ENCODE peak calls at places on chromosomes 5 and 9, in eight cellular contexts. One of them, this sample, is unnamed.

GRCh38 chr5:171226096-171226495 is 83.0 kb upstream of the TLX3 start:
- DNase-seq in neural progenitor cell: no peak
- DNase-seq in H1: no peak
- DNase-seq in PC-3: peak; percentile 28
- DNase-seq in SK-N-SH: peak; percentile 11
- DNase-seq in mammary epithelial cell: no peak
- DNase-seq in MM.1S: no peak
- DNase-seq in IMR-90: peak; percentile 7
- DNase-seq in this sample: peak; percentile 9

GRCh38 chr5:23742701-23743100 is 235.3 kb downstream of the PRDM9 start:
- DNase-seq in neural progenitor cell: no peak
- DNase-seq in H1: no peak
- DNase-seq in PC-3: peak; percentile 19
- DNase-seq in SK-N-SH: no peak
- DNase-seq in mammary epithelial cell: no peak
- DNase-seq in MM.1S: no peak
- DNase-seq in IMR-90: no peak
- DNase-seq in this sample: no peak

GRCh38 chr9:28004900-28005299 is 431.6 kb upstream of the C9orf72 start:
- DNase-seq in neural progenitor cell: no peak
- DNase-seq in H1: no peak
- DNase-seq in PC-3: no peak
- DNase-seq in SK-N-SH: no peak
- DNase-seq in mammary epithelial cell: no peak
- DNase-seq in MM.1S: no peak
- DNase-seq in IMR-90: no peak
- DNase-seq in this sample: no peak

GRCh38 chr9:18325337-18326011 is 148.5 kb upstream of the ADAMTSL1 start:
- DNase-seq in neural progenitor cell: no peak
- DNase-seq in H1: no peak
- DNase-seq in PC-3: no peak
- DNase-seq in SK-N-SH: no peak
- DNase-seq in mammary epithelial cell: peak; percentile 53
- DNase-seq in MM.1S: no peak
- DNase-seq in IMR-90: no peak
- DNase-seq in this sample: no peak

GRCh38 chr9:94819161-94819677 is 92.7 kb downstream of the AOPEP start:
- DNase-seq in neural progenitor cell: no peak
- DNase-seq in H1: no peak
- DNase-seq in PC-3: peak; percentile 51
- DNase-seq in SK-N-SH: peak; percentile 14
- DNase-seq in mammary epithelial cell: no peak
- DNase-seq in MM.1S: no peak
- DNase-seq in IMR-90: no peak
- DNase-seq in this sample: peak; percentile 21

GRCh38 chr9:116300360-116300759 is 146.8 kb downstream of the PAPPA start:
- DNase-seq in neural progenitor cell: no peak
- DNase-seq in H1: no peak
- DNase-seq in PC-3: no peak
- DNase-seq in SK-N-SH: no peak
- DNase-seq in mammary epithelial cell: no peak
- DNase-seq in MM.1S: no peak
- DNase-seq in IMR-90: no peak
- DNase-seq in this sample: no peak

GRCh38 chr9:126638571-126639132 is 24.9 kb downstream of the LMX1B start:
- DNase-seq in neural progenitor cell: peak; percentile 69
- DNase-seq in H1: no peak
- DNase-seq in PC-3: no peak
- DNase-seq in SK-N-SH: peak; percentile 83
- DNase-seq in mammary epithelial cell: no peak
- DNase-seq in MM.1S: no peak
- DNase-seq in IMR-90: no peak
- DNase-seq in this sample: no peak

GRCh38 chr5:140240987-140241706 is 61.8 kb downstream of the PFDN1 start:
- DNase-seq in neural progenitor cell: peak; percentile 88
- DNase-seq in H1: no peak
- DNase-seq in PC-3: peak; percentile 86
- DNase-seq in SK-N-SH: peak; percentile 85
- DNase-seq in mammary epithelial cell: peak; percentile 78
- DNase-seq in MM.1S: no peak
- DNase-seq in IMR-90: peak; percentile 92
- DNase-seq in this sample: peak; percentile 92

GRCh38 chr9:15967068-15967467 is 414.2 kb downstream of the CCDC171 start:
- DNase-seq in neural progenitor cell: no peak
- DNase-seq in H1: no peak
- DNase-seq in PC-3: no peak
- DNase-seq in SK-N-SH: no peak
- DNase-seq in mammary epithelial cell: no peak
- DNase-seq in MM.1S: no peak
- DNase-seq in IMR-90: no peak
- DNase-seq in this sample: no peak

GRCh38 chr9:93898502-93899426 is 56.4 kb downstream of the BARX1 start:
- DNase-seq in neural progenitor cell: no peak
- DNase-seq in H1: no peak
- DNase-seq in PC-3: no peak
- DNase-seq in SK-N-SH: peak; percentile 4
- DNase-seq in mammary epithelial cell: no peak
- DNase-seq in MM.1S: no peak
- DNase-seq in IMR-90: no peak
- DNase-seq in this sample: no peak

GRCh38 chr5:627840-628239 is 15.7 kb downstream of the CEP72 start:
- DNase-seq in neural progenitor cell: no peak
- DNase-seq in H1: no peak
- DNase-seq in PC-3: no peak
- DNase-seq in SK-N-SH: no peak
- DNase-seq in mammary epithelial cell: no peak
- DNase-seq in MM.1S: no peak
- DNase-seq in IMR-90: no peak
- DNase-seq in this sample: no peak

GRCh38 chr9:127931092-127931881 is 710 bp upstream of the PIP5KL1 start:
- DNase-seq in neural progenitor cell: peak; percentile 21
- DNase-seq in H1: no peak
- DNase-seq in PC-3: peak; percentile 22
- DNase-seq in SK-N-SH: peak; percentile 72
- DNase-seq in mammary epithelial cell: no peak
- DNase-seq in MM.1S: peak; percentile 35
- DNase-seq in IMR-90: peak; percentile 74
- DNase-seq in this sample: peak; percentile 79

GRCh38 chr5:81188962-81189361 is 44.2 kb upstream of the CKMT2 start:
- DNase-seq in neural progenitor cell: no peak
- DNase-seq in H1: no peak
- DNase-seq in PC-3: no peak
- DNase-seq in SK-N-SH: no peak
- DNase-seq in mammary epithelial cell: no peak
- DNase-seq in MM.1S: no peak
- DNase-seq in IMR-90: no peak
- DNase-seq in this sample: no peak
- H3K9ac ChIP-seq in neural progenitor cell: no peak overlapping the region
- H3K9ac ChIP-seq in H1: no peak overlapping the region
- H3K9ac ChIP-seq in PC-3: no peak overlapping the region
- H3K9ac ChIP-seq in SK-N-SH: no peak overlapping the region
- H3K9ac ChIP-seq in mammary epithelial cell: no peak overlapping the region
- H3K9ac ChIP-seq in MM.1S: no peak overlapping the region
- H3K9ac ChIP-seq in IMR-90: no peak overlapping the region
- H3K9ac ChIP-seq in this sample: no peak overlapping the region

GRCh38 chr5:98927988-98928801 is 612 bp downstream of the CHD1 start:
- DNase-seq in neural progenitor cell: peak; percentile 80
- DNase-seq in H1: no peak
- DNase-seq in PC-3: peak; percentile 55
- DNase-seq in SK-N-SH: peak; percentile 82
- DNase-seq in mammary epithelial cell: peak; percentile 57
- DNase-seq in MM.1S: peak; percentile 50
- DNase-seq in IMR-90: peak; percentile 58
- DNase-seq in this sample: peak; percentile 73

GRCh38 chr5:98929123-98929981 is 545 bp upstream of the CHD1 start:
- DNase-seq in neural progenitor cell: peak; percentile 95
- DNase-seq in H1: peak; percentile 62
- DNase-seq in PC-3: peak; percentile 96
- DNase-seq in SK-N-SH: peak; percentile 80
- DNase-seq in mammary epithelial cell: peak; percentile 97
- DNase-seq in MM.1S: peak; percentile 89
- DNase-seq in IMR-90: peak; percentile 95
- DNase-seq in this sample: peak; percentile 99

GRCh38 chr5:98930972-98931762 is 2.4 kb upstream of the CHD1 start:
- DNase-seq in neural progenitor cell: no peak
- DNase-seq in H1: no peak
- DNase-seq in PC-3: no peak
- DNase-seq in SK-N-SH: no peak
- DNase-seq in mammary epithelial cell: no peak
- DNase-seq in MM.1S: no peak
- DNase-seq in IMR-90: no peak
- DNase-seq in this sample: no peak

GRCh38 chr5:98928802-98929122 is at the start of gene CHD1:
- DNase-seq in neural progenitor cell: peak; percentile 99
- DNase-seq in H1: peak; percentile 88
- DNase-seq in PC-3: peak; percentile 99
- DNase-seq in SK-N-SH: peak; percentile 93
- DNase-seq in mammary epithelial cell: peak; percentile 97
- DNase-seq in MM.1S: peak; percentile 97
- DNase-seq in IMR-90: peak; percentile 94
- DNase-seq in this sample: peak; percentile 96

GRCh38 chr5:98929982-98930355 is 1.2 kb upstream of the CHD1 start:
- DNase-seq in neural progenitor cell: peak; percentile 11
- DNase-seq in H1: no peak
- DNase-seq in PC-3: no peak
- DNase-seq in SK-N-SH: no peak
- DNase-seq in mammary epithelial cell: no peak
- DNase-seq in MM.1S: no peak
- DNase-seq in IMR-90: no peak
- DNase-seq in this sample: no peak
- H3K4me2 ChIP-seq in neural progenitor cell: peak overlapping the region; percentile 90
- H3K4me2 ChIP-seq in H1: peak overlapping the region; percentile 60
- H3K4me2 ChIP-seq in PC-3: peak overlapping the region; percentile 82
- H3K4me2 ChIP-seq in SK-N-SH: peak overlapping the region; percentile 95
- H3K4me2 ChIP-seq in mammary epithelial cell: peak overlapping the region; percentile 72
- H3K4me2 ChIP-seq in MM.1S: peak overlapping the region; percentile 85
- H3K4me2 ChIP-seq in IMR-90: peak overlapping the region; percentile 68
- H3K4me2 ChIP-seq in this sample: peak overlapping the region; percentile 59

DNA sequence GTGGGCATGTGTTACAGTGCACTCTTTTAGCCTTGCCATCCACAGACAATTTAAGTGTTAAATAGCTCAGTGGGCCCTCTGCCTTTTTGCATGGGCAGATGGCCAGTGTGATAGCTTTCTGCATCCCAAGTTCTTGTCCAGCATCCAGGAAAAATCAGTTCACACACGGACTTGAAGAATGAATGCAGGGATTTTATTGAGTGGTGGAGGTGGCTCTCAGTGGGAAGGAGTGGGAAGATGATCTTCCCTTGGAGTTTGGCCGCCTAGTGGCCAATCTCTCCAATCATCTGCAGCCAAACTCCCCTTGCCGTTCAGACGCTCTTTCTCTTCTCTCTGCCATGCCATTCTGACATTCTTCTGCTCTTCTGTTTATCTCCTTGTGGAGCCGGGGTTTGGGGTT is 322.4 kb upstream of the GRAMD2B start:
- DNase-seq in neural progenitor cell: peak; percentile 5
- DNase-seq in H1: no peak
- DNase-seq in PC-3: no peak
- DNase-seq in SK-N-SH: no peak
- DNase-seq in mammary epithelial cell: no peak
- DNase-seq in MM.1S: no peak
- DNase-seq in IMR-90: no peak
- DNase-seq in this sample: peak; percentile 11
- TF ChIP-seq CTCF in neural progenitor cell: peak; percentile 44
- TF ChIP-seq CTCF in H1: peak; percentile 60
- TF ChIP-seq CTCF in PC-3: peak; percentile 40
- TF ChIP-seq CTCF in SK-N-SH: peak; percentile 44
- TF ChIP-seq CTCF in mammary epithelial cell: peak; percentile 51
- TF ChIP-seq CTCF in MM.1S: peak; percentile 14
- TF ChIP-seq CTCF in IMR-90: peak; percentile 13
- TF ChIP-seq CTCF in this sample: peak; percentile 22

GRCh38 chr5:10699281-10699874 is 61.7 kb downstream of the DAP start:
- DNase-seq in neural progenitor cell: no peak
- DNase-seq in H1: no peak
- DNase-seq in PC-3: no peak
- DNase-seq in SK-N-SH: no peak
- DNase-seq in mammary epithelial cell: no peak
- DNase-seq in MM.1S: no peak
- DNase-seq in IMR-90: peak; percentile 44
- DNase-seq in this sample: no peak

GRCh38 chr5:10700516-10700915 is 60.5 kb downstream of the DAP start:
- DNase-seq in neural progenitor cell: no peak
- DNase-seq in H1: no peak
- DNase-seq in PC-3: no peak
- DNase-seq in SK-N-SH: no peak
- DNase-seq in mammary epithelial cell: no peak
- DNase-seq in MM.1S: no peak
- DNase-seq in IMR-90: no peak
- DNase-seq in this sample: no peak

GRCh38 chr5:10701567-10702039 is 59.4 kb downstream of the DAP start:
- DNase-seq in neural progenitor cell: peak; percentile 50
- DNase-seq in H1: no peak
- DNase-seq in PC-3: peak; percentile 81
- DNase-seq in SK-N-SH: peak; percentile 76
- DNase-seq in mammary epithelial cell: no peak
- DNase-seq in MM.1S: peak; percentile 24
- DNase-seq in IMR-90: peak; percentile 71
- DNase-seq in this sample: peak; percentile 56

GRCh38 chr5:10702040-10702629 is 58.9 kb downstream of the DAP start:
- DNase-seq in neural progenitor cell: no peak
- DNase-seq in H1: no peak
- DNase-seq in PC-3: peak; percentile 98
- DNase-seq in SK-N-SH: no peak
- DNase-seq in mammary epithelial cell: peak; percentile 57
- DNase-seq in MM.1S: no peak
- DNase-seq in IMR-90: peak; percentile 98
- DNase-seq in this sample: peak; percentile 99

GRCh38 chr5:10699987-10700386 is 61.0 kb downstream of the DAP start:
- DNase-seq in neural progenitor cell: no peak
- DNase-seq in H1: no peak
- DNase-seq in PC-3: no peak
- DNase-seq in SK-N-SH: no peak
- DNase-seq in mammary epithelial cell: no peak
- DNase-seq in MM.1S: no peak
- DNase-seq in IMR-90: no peak
- DNase-seq in this sample: no peak
- H3K9ac ChIP-seq in neural progenitor cell: no peak overlapping the region
- H3K9ac ChIP-seq in H1: no peak overlapping the region
- H3K9ac ChIP-seq in PC-3: no peak overlapping the region
- H3K9ac ChIP-seq in SK-N-SH: no peak overlapping the region
- H3K9ac ChIP-seq in mammary epithelial cell: no peak overlapping the region
- H3K9ac ChIP-seq in MM.1S: no peak overlapping the region
- H3K9ac ChIP-seq in IMR-90: no peak overlapping the region
- H3K9ac ChIP-seq in this sample: no peak overlapping the region

GRCh38 chr5:53785924-53786323 is 225.5 kb downstream of the NDUFS4 start:
- DNase-seq in neural progenitor cell: no peak
- DNase-seq in H1: no peak
- DNase-seq in PC-3: no peak
- DNase-seq in SK-N-SH: no peak
- DNase-seq in mammary epithelial cell: no peak
- DNase-seq in MM.1S: no peak
- DNase-seq in IMR-90: no peak
- DNase-seq in this sample: no peak
- H3K4me2 ChIP-seq in neural progenitor cell: no peak overlapping the region
- H3K4me2 ChIP-seq in H1: no peak overlapping the region
- H3K4me2 ChIP-seq in PC-3: no peak overlapping the region
- H3K4me2 ChIP-seq in SK-N-SH: no peak overlapping the region
- H3K4me2 ChIP-seq in mammary epithelial cell: no peak overlapping the region
- H3K4me2 ChIP-seq in MM.1S: no peak overlapping the region
- H3K4me2 ChIP-seq in IMR-90: no peak overlapping the region
- H3K4me2 ChIP-seq in this sample: no peak overlapping the region

GRCh38 chr5:158876263-158876942 is 223.3 kb downstream of the EBF1 start:
- DNase-seq in neural progenitor cell: no peak
- DNase-seq in H1: no peak
- DNase-seq in PC-3: no peak
- DNase-seq in SK-N-SH: no peak
- DNase-seq in mammary epithelial cell: no peak
- DNase-seq in MM.1S: no peak
- DNase-seq in IMR-90: no peak
- DNase-seq in this sample: no peak
- TF ChIP-seq CTCF in neural progenitor cell: no peak
- TF ChIP-seq CTCF in H1: no peak
- TF ChIP-seq CTCF in PC-3: no peak
- TF ChIP-seq CTCF in SK-N-SH: no peak
- TF ChIP-seq CTCF in mammary epithelial cell: no peak
- TF ChIP-seq CTCF in MM.1S: no peak
- TF ChIP-seq CTCF in IMR-90: no peak
- TF ChIP-seq CTCF in this sample: no peak